ENCODE peak calls at places on chromosomes 5 and 9, in four cellular contexts. X, G, H and F are unnamed samples.

GRCh38 chr5:60473654-60474053 is 226.3 kb downstream of the DEPDC1B start:
- DNase-seq in H (no peak), G (no peak), X (no peak), F (no peak)

GRCh38 chr9:129334744-129335080 is 156.7 kb upstream of the IER5L start:
- DNase-seq in X (no peak), H (no peak), G (no peak), F (no peak)

GRCh38 chr9:117936185-117936758 is 232.1 kb downstream of the TLR4 start:
- DNase-seq in X (no peak), H (no peak), G (no peak), F (no peak)

GRCh38 chr5:124393564-124394379 is 352.7 kb downstream of the ZNF608 start:
- DNase-seq in H (no peak), X (no peak), G (no peak), F (no peak)

GRCh38 chr9:14313951-14314423 is at the start of gene NFIB:
- DNase-seq in X (peak), G (peak), H (no peak), F (no peak)

GRCh38 chr5:15499528-15500325 is at the start of gene FBXL7:
- DNase-seq in H (no peak), G (peak), X (peak), F (no peak)

GRCh38 chr9:9754186-9754585 is 858.6 kb downstream of the PTPRD start:
- DNase-seq in G (no peak), X (no peak), H (no peak), F (no peak)

GRCh38 chr5:142871880-142872200 is 101.7 kb downstream of the ARHGAP26 start:
- DNase-seq in H (no peak), X (no peak), G (no peak), F (no peak)

GRCh38 chr9:91162784-91163440 is 198.8 kb downstream of the AUH start:
- DNase-seq in H (peak), X (no peak), G (no peak), F (no peak)

GRCh38 chr5:135054546-135054945 is 20.5 kb upstream of the PITX1 start:
- DNase-seq in H (no peak), X (no peak), G (no peak), F (no peak)

GRCh38 chr5:132501629-132501956 is 11.0 kb upstream of the IRF1 start:
- DNase-seq in X (no peak), G (no peak), H (no peak), F (no peak)

GRCh38 chr5:1801061-1801953 is at the start of gene NDUFS6:
- DNase-seq in X (peak), G (peak), H (peak), F (peak)

GRCh38 chr9:21027295-21027694 is 4.1 kb downstream of the HACD4 start:
- DNase-seq in X (no peak), G (no peak), H (no peak), F (no peak)

GRCh38 chr9:32551491-32552049 is 557 bp upstream of the SMIM27 start:
- DNase-seq in G (peak), X (peak), H (peak), F (peak)

GRCh38 chr9:114465417-114465816 is 39.9 kb downstream of the WHRN start:
- DNase-seq in G (no peak), H (no peak), X (no peak), F (no peak)

GRCh38 chr5:140996055-140996454 is 29.8 kb downstream of the PCDHAC2 start:
- DNase-seq in X (no peak), H (no peak), G (no peak), F (no peak)

GRCh38 chr9:36328798-36329411 is 70.7 kb upstream of the GNE start:
- DNase-seq in G (peak), H (peak), X (peak), F (peak)

GRCh38 chr9:29062446-29062845 is 1489.2 kb upstream of the C9orf72 start:
- DNase-seq in H (no peak), G (no peak), X (no peak), F (no peak)

GRCh38 chr5:79171846-79172245 is 60.2 kb downstream of the BHMT start:
- DNase-seq in X (no peak), H (no peak), G (no peak), F (no peak)

GRCh38 chr5:54804521-54804920 is 180.9 kb downstream of the ESM1 start:
- DNase-seq in G (no peak), H (no peak), X (no peak), F (no peak)